ENCODE peak calls at places on chromosomes 12 and 14, in nine cellular contexts. One of them, this sample, is unnamed.

GRCh38 chr12:75177997-75178396 is 31.6 kb downstream of the KCNC2 start:
- DNase-seq in heart left ventricle: no peak
- DNase-seq in ovary: no peak
- DNase-seq in OCI-LY7: no peak
- DNase-seq in small intestine: no peak
- DNase-seq in psoas muscle: no peak
- DNase-seq in cardiac muscle cell: peak; percentile 77
- DNase-seq in HepG2: peak; percentile 7
- DNase-seq in Caco-2: no peak
- DNase-seq in this sample: no peak

GRCh38 chr12:116434155-116435065 is 124.8 kb upstream of the MAP1LC3B2 start:
- DNase-seq in heart left ventricle: peak; percentile 89
- DNase-seq in ovary: peak; percentile 91
- DNase-seq in OCI-LY7: no peak
- DNase-seq in small intestine: peak; percentile 69
- DNase-seq in psoas muscle: peak; percentile 81
- DNase-seq in cardiac muscle cell: peak; percentile 95
- DNase-seq in HepG2: no peak
- DNase-seq in Caco-2: peak; percentile 90
- DNase-seq in this sample: peak; percentile 79

GRCh38 chr12:105406497-105406896 is 76.0 kb downstream of the C12orf75 start:
- DNase-seq in heart left ventricle: no peak
- DNase-seq in ovary: no peak
- DNase-seq in OCI-LY7: no peak
- DNase-seq in small intestine: no peak
- DNase-seq in psoas muscle: no peak
- DNase-seq in cardiac muscle cell: no peak
- DNase-seq in HepG2: no peak
- DNase-seq in Caco-2: no peak
- DNase-seq in this sample: no peak

GRCh38 chr14:100121643-100122480 is 37.6 kb downstream of the DEGS2 start:
- DNase-seq in heart left ventricle: no peak
- DNase-seq in ovary: no peak
- DNase-seq in OCI-LY7: no peak
- DNase-seq in small intestine: no peak
- DNase-seq in psoas muscle: no peak
- DNase-seq in cardiac muscle cell: no peak
- DNase-seq in HepG2: no peak
- DNase-seq in Caco-2: no peak
- DNase-seq in this sample: no peak

GRCh38 chr14:73884438-73885190 is 2.0 kb upstream of the ZNF410 start:
- DNase-seq in heart left ventricle: no peak
- DNase-seq in ovary: no peak
- DNase-seq in OCI-LY7: no peak
- DNase-seq in small intestine: no peak
- DNase-seq in psoas muscle: no peak
- DNase-seq in cardiac muscle cell: no peak
- DNase-seq in HepG2: no peak
- DNase-seq in Caco-2: no peak
- DNase-seq in this sample: no peak

GRCh38 chr14:24053548-24054323 is 1.9 kb downstream of the CARMIL3 start:
- DNase-seq in heart left ventricle: peak; percentile 10
- DNase-seq in ovary: peak; percentile 14
- DNase-seq in OCI-LY7: no peak
- DNase-seq in small intestine: no peak
- DNase-seq in psoas muscle: no peak
- DNase-seq in cardiac muscle cell: no peak
- DNase-seq in HepG2: no peak
- DNase-seq in Caco-2: no peak
- DNase-seq in this sample: no peak

GRCh38 chr14:76546426-76547221 is 170.7 kb downstream of the ESRRB start:
- DNase-seq in heart left ventricle: no peak
- DNase-seq in ovary: no peak
- DNase-seq in OCI-LY7: peak; percentile 34
- DNase-seq in small intestine: peak; percentile 8
- DNase-seq in psoas muscle: no peak
- DNase-seq in cardiac muscle cell: peak; percentile 25
- DNase-seq in HepG2: peak; percentile 25
- DNase-seq in Caco-2: peak; percentile 42
- DNase-seq in this sample: no peak

GRCh38 chr14:80637726-80638619 is 303.6 kb downstream of the CEP128 start:
- DNase-seq in heart left ventricle: no peak
- DNase-seq in ovary: no peak
- DNase-seq in OCI-LY7: no peak
- DNase-seq in small intestine: no peak
- DNase-seq in psoas muscle: no peak
- DNase-seq in cardiac muscle cell: no peak
- DNase-seq in HepG2: no peak
- DNase-seq in Caco-2: no peak
- DNase-seq in this sample: no peak

GRCh38 chr14:77098470-77099353 is 654 bp downstream of the CIPC start:
- DNase-seq in heart left ventricle: peak; percentile 88
- DNase-seq in ovary: peak; percentile 44
- DNase-seq in OCI-LY7: peak; percentile 20
- DNase-seq in small intestine: peak; percentile 48
- DNase-seq in psoas muscle: peak; percentile 69
- DNase-seq in cardiac muscle cell: no peak
- DNase-seq in HepG2: no peak
- DNase-seq in Caco-2: peak; percentile 30
- DNase-seq in this sample: peak; percentile 77

GRCh38 chr12:1917172-1918070 is 1.0 kb downstream of the CACNA2D4 start:
- DNase-seq in heart left ventricle: peak; percentile 39
- DNase-seq in ovary: no peak
- DNase-seq in OCI-LY7: no peak
- DNase-seq in small intestine: no peak
- DNase-seq in psoas muscle: no peak
- DNase-seq in cardiac muscle cell: no peak
- DNase-seq in HepG2: no peak
- DNase-seq in Caco-2: no peak
- DNase-seq in this sample: no peak

GRCh38 chr12:41919025-41919424 is 225.6 kb downstream of the GXYLT1 start:
- DNase-seq in heart left ventricle: no peak
- DNase-seq in ovary: no peak
- DNase-seq in OCI-LY7: no peak
- DNase-seq in small intestine: no peak
- DNase-seq in psoas muscle: no peak
- DNase-seq in cardiac muscle cell: no peak
- DNase-seq in HepG2: no peak
- DNase-seq in Caco-2: no peak
- DNase-seq in this sample: no peak

GRCh38 chr12:123118397-123118945 is 32.4 kb downstream of the PITPNM2 start:
- DNase-seq in heart left ventricle: no peak
- DNase-seq in ovary: peak; percentile 65
- DNase-seq in OCI-LY7: no peak
- DNase-seq in small intestine: peak; percentile 20
- DNase-seq in psoas muscle: no peak
- DNase-seq in cardiac muscle cell: no peak
- DNase-seq in HepG2: no peak
- DNase-seq in Caco-2: no peak
- DNase-seq in this sample: no peak

GRCh38 chr12:53965251-53966069 is 7.5 kb upstream of the HOXC11 start:
- DNase-seq in heart left ventricle: no peak
- DNase-seq in ovary: peak; percentile 19
- DNase-seq in OCI-LY7: no peak
- DNase-seq in small intestine: no peak
- DNase-seq in psoas muscle: no peak
- DNase-seq in cardiac muscle cell: no peak
- DNase-seq in HepG2: no peak
- DNase-seq in Caco-2: no peak
- DNase-seq in this sample: no peak

GRCh38 chr12:6567112-6567680 is 895 bp downstream of the NOP2 start:
- DNase-seq in heart left ventricle: no peak
- DNase-seq in ovary: no peak
- DNase-seq in OCI-LY7: peak; percentile 32
- DNase-seq in small intestine: no peak
- DNase-seq in psoas muscle: no peak
- DNase-seq in cardiac muscle cell: no peak
- DNase-seq in HepG2: no peak
- DNase-seq in Caco-2: no peak
- DNase-seq in this sample: no peak

GRCh38 chr12:60335765-60336164 is 739.9 kb downstream of the SLC16A7 start:
- DNase-seq in heart left ventricle: no peak
- DNase-seq in ovary: no peak
- DNase-seq in OCI-LY7: no peak
- DNase-seq in small intestine: no peak
- DNase-seq in psoas muscle: no peak
- DNase-seq in cardiac muscle cell: peak; percentile 24
- DNase-seq in HepG2: no peak
- DNase-seq in Caco-2: no peak
- DNase-seq in this sample: no peak

GRCh38 chr14:100155049-100155621 is 4.3 kb downstream of the DEGS2 start:
- DNase-seq in heart left ventricle: no peak
- DNase-seq in ovary: no peak
- DNase-seq in OCI-LY7: peak; percentile 54
- DNase-seq in small intestine: peak; percentile 70
- DNase-seq in psoas muscle: no peak
- DNase-seq in cardiac muscle cell: peak; percentile 25
- DNase-seq in HepG2: peak; percentile 46
- DNase-seq in Caco-2: peak; percentile 55
- DNase-seq in this sample: no peak

GRCh38 chr14:64598404-64598803 is 48.6 kb downstream of the PPP1R36 start:
- DNase-seq in heart left ventricle: no peak
- DNase-seq in ovary: no peak
- DNase-seq in OCI-LY7: no peak
- DNase-seq in small intestine: no peak
- DNase-seq in psoas muscle: no peak
- DNase-seq in cardiac muscle cell: no peak
- DNase-seq in HepG2: no peak
- DNase-seq in Caco-2: no peak
- DNase-seq in this sample: no peak

GRCh38 chr14:24076302-24076601 is 4.9 kb downstream of the CPNE6 start:
- DNase-seq in heart left ventricle: no peak
- DNase-seq in ovary: no peak
- DNase-seq in OCI-LY7: no peak
- DNase-seq in small intestine: no peak
- DNase-seq in psoas muscle: no peak
- DNase-seq in cardiac muscle cell: no peak
- DNase-seq in HepG2: no peak
- DNase-seq in Caco-2: no peak
- DNase-seq in this sample: no peak

GRCh38 chr14:84228702-84229101 is 1301.2 kb upstream of the FLRT2 start:
- DNase-seq in heart left ventricle: no peak
- DNase-seq in ovary: no peak
- DNase-seq in OCI-LY7: no peak
- DNase-seq in small intestine: no peak
- DNase-seq in psoas muscle: no peak
- DNase-seq in cardiac muscle cell: peak; percentile 28
- DNase-seq in HepG2: no peak
- DNase-seq in Caco-2: no peak
- DNase-seq in this sample: no peak

GRCh38 chr12:14138495-14138894 is 157.1 kb upstream of the GRIN2B start:
- DNase-seq in heart left ventricle: no peak
- DNase-seq in ovary: no peak
- DNase-seq in OCI-LY7: peak; percentile 66
- DNase-seq in small intestine: no peak
- DNase-seq in psoas muscle: no peak
- DNase-seq in cardiac muscle cell: no peak
- DNase-seq in HepG2: no peak
- DNase-seq in Caco-2: peak; percentile 36
- DNase-seq in this sample: no peak

GRCh38 chr12:50021071-50021470 is 4.2 kb downstream of the RACGAP1 start:
- DNase-seq in heart left ventricle: no peak
- DNase-seq in ovary: no peak
- DNase-seq in OCI-LY7: no peak
- DNase-seq in small intestine: no peak
- DNase-seq in psoas muscle: no peak
- DNase-seq in cardiac muscle cell: no peak
- DNase-seq in HepG2: no peak
- DNase-seq in Caco-2: no peak
- DNase-seq in this sample: no peak
- H3K36me3 ChIP-seq in heart left ventricle: no peaks in the 10 kb centered on the region
- H3K36me3 ChIP-seq in ovary: no peaks in the 10 kb centered on the region
- H3K36me3 ChIP-seq in OCI-LY7: peaks cover 59% of the 10 kb centered on the region
- H3K36me3 ChIP-seq in small intestine: no peaks in the 10 kb centered on the region
- H3K36me3 ChIP-seq in psoas muscle: no peaks in the 10 kb centered on the region
- H3K36me3 ChIP-seq in cardiac muscle cell: no peaks in the 10 kb centered on the region
- H3K36me3 ChIP-seq in HepG2: no peaks in the 10 kb centered on the region
- H3K36me3 ChIP-seq in Caco-2: no peaks in the 10 kb centered on the region
- H3K36me3 ChIP-seq in this sample: no peaks in the 10 kb centered on the region

DNA sequence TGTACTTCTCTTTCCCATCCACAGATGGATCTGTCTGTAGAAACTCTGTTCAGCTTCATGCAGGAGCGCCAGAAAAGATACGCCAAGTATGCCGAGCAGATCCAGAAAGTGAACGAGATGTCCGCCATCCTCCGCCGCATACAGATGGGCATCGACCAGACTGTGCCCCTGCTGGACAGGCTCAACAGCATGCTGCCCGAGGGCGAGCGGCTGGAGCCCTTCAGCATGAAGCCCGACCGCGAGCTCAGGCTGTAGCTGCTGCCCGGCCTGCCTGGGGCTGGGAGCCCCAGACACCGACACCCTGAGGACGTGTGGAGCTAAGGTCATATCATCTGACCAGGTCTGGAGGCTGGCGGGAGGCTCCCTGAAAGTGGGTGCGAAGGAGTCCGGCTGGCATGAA is 97.1 kb downstream of the DUSP16 start:
- DNase-seq in heart left ventricle: no peak
- DNase-seq in ovary: no peak
- DNase-seq in OCI-LY7: no peak
- DNase-seq in small intestine: no peak
- DNase-seq in psoas muscle: no peak
- DNase-seq in cardiac muscle cell: no peak
- DNase-seq in HepG2: no peak
- DNase-seq in Caco-2: no peak
- DNase-seq in this sample: no peak
- H3K4me1 ChIP-seq in heart left ventricle: no peaks in the 10 kb centered on the region
- H3K4me1 ChIP-seq in ovary: no peaks in the 10 kb centered on the region
- H3K4me1 ChIP-seq in OCI-LY7: no peaks in the 10 kb centered on the region
- H3K4me1 ChIP-seq in small intestine: peaks cover 4% of the 10 kb centered on the region
- H3K4me1 ChIP-seq in psoas muscle: peaks cover 4% of the 10 kb centered on the region
- H3K4me1 ChIP-seq in cardiac muscle cell: no peaks in the 10 kb centered on the region
- H3K4me1 ChIP-seq in HepG2: peaks cover 6% of the 10 kb centered on the region
- H3K4me1 ChIP-seq in Caco-2: peaks cover 6% of the 10 kb centered on the region
- H3K4me1 ChIP-seq in this sample: no peaks in the 10 kb centered on the region

GRCh38 chr12:117513353-117513752 is 151.9 kb upstream of the NOS1 start:
- DNase-seq in heart left ventricle: no peak
- DNase-seq in ovary: no peak
- DNase-seq in OCI-LY7: no peak
- DNase-seq in small intestine: no peak
- DNase-seq in psoas muscle: no peak
- DNase-seq in cardiac muscle cell: no peak
- DNase-seq in HepG2: no peak
- DNase-seq in Caco-2: no peak
- DNase-seq in this sample: peak; percentile 22
- H3K36me3 ChIP-seq in heart left ventricle: no peaks in the 10 kb centered on the region
- H3K36me3 ChIP-seq in ovary: no peaks in the 10 kb centered on the region
- H3K36me3 ChIP-seq in OCI-LY7: no peaks in the 10 kb centered on the region
- H3K36me3 ChIP-seq in small intestine: no peaks in the 10 kb centered on the region
- H3K36me3 ChIP-seq in psoas muscle: no peaks in the 10 kb centered on the region
- H3K36me3 ChIP-seq in cardiac muscle cell: no peaks in the 10 kb centered on the region
- H3K36me3 ChIP-seq in HepG2: no peaks in the 10 kb centered on the region
- H3K36me3 ChIP-seq in Caco-2: no peaks in the 10 kb centered on the region
- H3K36me3 ChIP-seq in this sample: no peaks in the 10 kb centered on the region

DNA sequence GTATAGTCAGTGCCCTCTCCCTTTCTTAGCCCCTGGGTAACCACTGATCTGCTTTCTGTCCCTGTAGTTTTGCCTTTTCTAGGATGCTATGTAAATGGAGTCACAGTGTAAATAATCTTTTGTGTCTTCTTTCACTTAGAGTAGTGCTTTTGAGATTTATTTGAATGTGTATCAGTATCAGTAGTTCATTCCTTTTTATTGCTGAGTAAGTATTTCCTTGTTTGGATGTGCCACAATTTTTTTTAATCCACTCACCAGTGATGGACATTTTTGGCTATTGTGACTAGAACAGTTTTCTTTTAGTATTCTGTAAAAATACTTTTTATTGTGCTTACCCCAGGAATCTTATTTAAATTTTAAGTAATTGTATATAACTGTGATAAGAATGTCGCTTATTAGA is 3.4 kb downstream of the MARK3 start:
- DNase-seq in heart left ventricle: no peak
- DNase-seq in ovary: no peak
- DNase-seq in OCI-LY7: no peak
- DNase-seq in small intestine: no peak
- DNase-seq in psoas muscle: no peak
- DNase-seq in cardiac muscle cell: no peak
- DNase-seq in HepG2: no peak
- DNase-seq in Caco-2: no peak
- DNase-seq in this sample: no peak
- H3K4me1 ChIP-seq in heart left ventricle: peaks cover 62% of the 10 kb centered on the region
- H3K4me1 ChIP-seq in ovary: peaks cover 12% of the 10 kb centered on the region
- H3K4me1 ChIP-seq in OCI-LY7: peaks cover 38% of the 10 kb centered on the region
- H3K4me1 ChIP-seq in small intestine: peaks cover 9% of the 10 kb centered on the region
- H3K4me1 ChIP-seq in psoas muscle: peaks cover 47% of the 10 kb centered on the region
- H3K4me1 ChIP-seq in cardiac muscle cell: peaks cover 21% of the 10 kb centered on the region
- H3K4me1 ChIP-seq in HepG2: peaks cover 53% of the 10 kb centered on the region
- H3K4me1 ChIP-seq in Caco-2: peaks cover 15% of the 10 kb centered on the region
- H3K4me1 ChIP-seq in this sample: peaks cover 87% of the 10 kb centered on the region